ENCODE peak calls at places on chromosomes 3 and 15, in seven cellular contexts. O is lower lobe of right lung, F is fibroblast of mammary gland, U is hepatocyte, A is BJ, Q is ovary, B is dorsolateral prefrontal cortex. R is an unnamed sample.

GRCh38 chr15:31489801-31490646 is 163.4 kb downstream of the KLF13 start:
- DNase-seq in O (no peak), F (peak; percentile 68), U (peak; percentile 77), A (no peak), Q (no peak), B (no peak), R (no peak)

GRCh38 chr3:101036676-101037075 is 43.5 kb upstream of the ABI3BP start:
- DNase-seq in O (no peak), F (peak; percentile 65), U (no peak), A (no peak), Q (no peak), B (no peak), R (no peak)

GRCh38 chr15:39925112-39925830 is 5.2 kb upstream of the GPR176 start:
- DNase-seq in O (no peak), F (peak; percentile 58), U (no peak), A (no peak), Q (no peak), B (no peak), R (no peak)

GRCh38 chr3:125624341-125624740 is 29.0 kb upstream of the OSBPL11 start:
- DNase-seq in O (no peak), F (no peak), U (no peak), A (no peak), Q (no peak), B (no peak), R (no peak)

GRCh38 chr3:17515445-17516227 is 226.8 kb downstream of the TBC1D5 start:
- DNase-seq in O (no peak), F (no peak), U (no peak), A (no peak), Q (no peak), B (no peak), R (no peak)

GRCh38 chr3:49199244-49199899 is 28.0 kb downstream of the KLHDC8B start:
- DNase-seq in O (peak; percentile 81), F (peak; percentile 87), U (no peak), A (no peak), Q (peak; percentile 99), B (peak; percentile 33), R (peak; percentile 64)

GRCh38 chr15:80804970-80805495 is 25.9 kb downstream of the CEMIP start:
- DNase-seq in O (no peak), F (no peak), U (peak; percentile 14), A (no peak), Q (no peak), B (no peak), R (no peak)

GRCh38 chr3:11601446-11602241 is 42.1 kb downstream of the VGLL4 start:
- DNase-seq in O (no peak), F (peak; percentile 82), U (no peak), A (no peak), Q (no peak), B (no peak), R (no peak)

GRCh38 chr15:65937046-65937445 is 67.8 kb downstream of the RAB11A start:
- DNase-seq in O (no peak), F (no peak), U (no peak), A (no peak), Q (no peak), B (no peak), R (no peak)

GRCh38 chr3:9803494-9803893 is 6.6 kb upstream of the TTLL3 start:
- DNase-seq in O (no peak), F (peak; percentile 33), U (no peak), A (no peak), Q (no peak), B (no peak), R (no peak)

GRCh38 chr3:40262331-40262730 is 47.2 kb upstream of the EIF1B start:
- DNase-seq in O (no peak), F (no peak), U (no peak), A (no peak), Q (no peak), B (no peak), R (no peak)

GRCh38 chr3:168047190-168047795 is 48.4 kb downstream of the GOLIM4 start:
- DNase-seq in O (no peak), F (peak; percentile 88), U (peak; percentile 81), A (peak; percentile 52), Q (no peak), B (no peak), R (peak; percentile 68)

GRCh38 chr3:46947981-46948791 is 28.4 kb downstream of the CCDC12 start:
- DNase-seq in O (peak; percentile 82), F (peak; percentile 36), U (peak; percentile 91), A (no peak), Q (no peak), B (no peak), R (no peak)

GRCh38 chr3:46947545-46947899 is 29.0 kb downstream of the CCDC12 start:
- DNase-seq in O (no peak), F (no peak), U (no peak), A (no peak), Q (no peak), B (no peak), R (no peak)

GRCh38 chr3:46950177-46950576 is 26.4 kb downstream of the CCDC12 start:
- DNase-seq in O (no peak), F (no peak), U (no peak), A (no peak), Q (no peak), B (no peak), R (no peak)

GRCh38 chr3:46950661-46951241 is 25.8 kb downstream of the CCDC12 start:
- DNase-seq in O (no peak), F (no peak), U (no peak), A (no peak), Q (no peak), B (no peak), R (no peak)

DNA sequence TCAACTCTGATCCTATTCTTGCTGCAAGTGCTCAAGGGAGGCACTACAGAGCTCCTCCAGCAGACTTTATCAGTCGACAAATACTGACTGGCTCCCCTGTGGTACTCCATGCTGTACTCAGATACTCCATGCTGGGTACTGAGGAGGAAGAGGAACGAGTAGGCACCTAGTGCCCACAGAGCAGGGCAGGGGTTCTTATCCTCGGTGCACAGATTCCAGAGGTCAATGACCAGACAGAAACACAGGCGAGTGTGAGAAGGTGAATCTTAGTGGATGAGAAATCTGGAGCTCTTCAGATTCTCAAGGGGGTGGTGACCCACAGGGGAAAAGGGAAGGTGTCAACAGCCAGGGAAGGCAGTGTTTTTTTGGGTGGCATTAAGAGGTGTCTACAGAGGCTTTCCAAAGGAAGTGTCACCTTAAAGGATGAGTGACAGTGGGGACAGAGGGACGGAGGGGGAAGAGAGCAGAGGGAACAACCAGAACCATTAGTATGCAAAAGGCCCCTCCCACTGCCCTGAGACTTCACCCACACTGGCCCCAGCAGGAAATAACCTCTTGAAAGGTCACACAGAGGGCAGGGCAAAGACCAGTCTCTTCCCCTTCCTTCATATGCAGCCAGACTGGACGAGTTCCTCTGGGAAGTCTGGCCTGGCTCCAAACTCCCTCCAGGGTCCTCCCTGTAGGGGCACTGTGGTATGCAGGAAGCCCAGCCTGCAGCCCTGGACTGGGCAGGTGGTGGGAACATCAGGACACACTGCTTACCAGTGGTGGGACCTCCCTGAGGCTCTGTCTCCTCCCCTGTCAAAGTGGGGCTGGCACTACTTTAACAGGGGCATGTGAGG is 27.5 kb downstream of the CCDC12 start:
- DNase-seq in O (peak; percentile 73), F (no peak), U (peak; percentile 63), A (no peak), Q (no peak), B (no peak), R (no peak)
- TF ChIP-seq CTCF in O (no peak), F (no peak), U (no peak), A (no peak), Q (no peak), B (no peak), R (no peak)

GRCh38 chr3:61560452-61561373 is 658 bp upstream of the PTPRG start:
- DNase-seq in O (peak; percentile 84), F (peak; percentile 79), U (peak; percentile 90), A (no peak), Q (peak; percentile 90), B (no peak), R (no peak)

GRCh38 chr3:61561374-61562041 is at the start of gene PTPRG:
- DNase-seq in O (peak; percentile 85), F (peak; percentile 94), U (peak; percentile 96), A (peak; percentile 66), Q (peak; percentile 94), B (peak; percentile 41), R (peak; percentile 80)

GRCh38 chr3:61562042-61562809 is 855 bp downstream of the PTPRG start:
- DNase-seq in O (no peak), F (no peak), U (peak; percentile 51), A (no peak), Q (peak; percentile 55), B (no peak), R (no peak)

GRCh38 chr3:61562810-61563613 is 1.6 kb downstream of the PTPRG start:
- DNase-seq in O (peak; percentile 50), F (no peak), U (peak; percentile 44), A (no peak), Q (peak; percentile 43), B (no peak), R (no peak)

GRCh38 chr3:61559108-61559731 is 2.2 kb upstream of the PTPRG start:
- DNase-seq in O (no peak), F (peak; percentile 35), U (peak; percentile 16), A (no peak), Q (no peak), B (no peak), R (no peak)
- TF ChIP-seq CTCF in O (no peak), F (peak; percentile 26), U (peak; percentile 23), A (peak; percentile 49), Q (no peak), B (no peak), R (peak; percentile 47)

GRCh38 chr3:161449784-161450183 is 46.8 kb upstream of the OTOL1 start:
- DNase-seq in O (no peak), F (no peak), U (no peak), A (no peak), Q (no peak), B (no peak), R (no peak)
- TF ChIP-seq CTCF in O (no peak), F (no peak), U (no peak), A (no peak), Q (no peak), B (no peak), R (no peak)

GRCh38 chr15:69158843-69159240 is 1.6 kb upstream of the GLCE start:
- DNase-seq in O (no peak), F (no peak), U (no peak), A (no peak), Q (no peak), B (no peak), R (no peak)

GRCh38 chr15:69158201-69158842 is 2.1 kb upstream of the GLCE start:
- DNase-seq in O (no peak), F (no peak), U (no peak), A (no peak), Q (no peak), B (no peak), R (no peak)

GRCh38 chr15:69154026-69154425 is 6.4 kb upstream of the GLCE start:
- DNase-seq in O (no peak), F (no peak), U (no peak), A (no peak), Q (no peak), B (no peak), R (no peak)

GRCh38 chr15:69154684-69155083 is 5.8 kb upstream of the GLCE start:
- DNase-seq in O (no peak), F (peak; percentile 71), U (no peak), A (peak; percentile 12), Q (no peak), B (no peak), R (peak; percentile 10)

GRCh38 chr15:69156726-69157381 is 3.6 kb upstream of the GLCE start:
- DNase-seq in O (no peak), F (no peak), U (no peak), A (no peak), Q (no peak), B (no peak), R (no peak)
- TF ChIP-seq CTCF in O (no peak), F (no peak), U (no peak), A (no peak), Q (no peak), B (no peak), R (no peak)

R was measured in AG09309.